ENCODE peak calls at places on chromosomes 3 and 15, in seven cellular contexts. J is cardiac muscle cell, P is upper lobe of right lung, Y is fibroblast of mammary gland, H is body of pancreas, Q is GM12878, E is Caco-2. C is an unnamed sample.

GRCh38 chr3:110479676-110480075 is 591.9 kb upstream of the NECTIN3 start:
- DNase-seq in Q (no peak), P (no peak), H (no peak), Y (no peak), E (no peak), J (no peak), C (no peak)

GRCh38 chr3:68007621-68008226 is 353.3 kb upstream of the SUCLG2 start:
- DNase-seq in P (no peak), Q (no peak), J (peak), E (no peak), Y (no peak), H (peak), C (no peak)

GRCh38 chr3:30146978-30147377 is 459.4 kb upstream of the TGFBR2 start:
- DNase-seq in H (no peak), Q (no peak), J (no peak), P (no peak), E (no peak), Y (no peak), C (no peak)

GRCh38 chr15:91385301-91385700 is 285.2 kb downstream of the SV2B start:
- DNase-seq in J (no peak), Q (no peak), Y (peak), H (no peak), E (no peak), P (no peak), C (no peak)

GRCh38 chr15:40746916-40747418 is 8.1 kb downstream of the RMDN3 start:
- DNase-seq in Q (no peak), P (no peak), J (no peak), H (no peak), E (no peak), Y (peak), C (no peak)

GRCh38 chr3:59456852-59457485 is 407.1 kb upstream of the CFAP20DC start:
- DNase-seq in P (no peak), Y (no peak), E (no peak), H (no peak), J (no peak), Q (peak), C (no peak)

GRCh38 chr3:50474717-50475116 is 28.7 kb downstream of the CACNA2D2 start:
- DNase-seq in P (no peak), Q (no peak), Y (peak), J (no peak), H (no peak), E (no peak), C (no peak)

GRCh38 chr3:184557348-184557950 is 4.1 kb upstream of the EPHB3 start:
- DNase-seq in Y (no peak), H (no peak), E (no peak), Q (no peak), P (no peak), J (no peak), C (no peak)

GRCh38 chr3:43995078-43995928 is 246.4 kb upstream of the TOPAZ1 start:
- DNase-seq in J (peak), Y (peak), P (no peak), H (no peak), Q (no peak), E (no peak), C (peak)

GRCh38 chr3:51390600-51391074 is 448 bp upstream of the RBM15B start:
- DNase-seq in H (peak), E (no peak), Y (no peak), J (no peak), P (no peak), Q (no peak), C (no peak)

GRCh38 chr3:172332256-172333041 is 115.8 kb downstream of the GHSR start:
- DNase-seq in H (peak), Q (no peak), P (no peak), E (peak), Y (peak), J (peak), C (peak)

GRCh38 chr3:107416886-107417285 is 39.6 kb downstream of the CCDC54 start:
- DNase-seq in E (no peak), Y (peak), H (no peak), P (no peak), J (no peak), Q (no peak), C (no peak)

GRCh38 chr15:47443839-47444238 is 273.5 kb upstream of the SEMA6D start:
- DNase-seq in Y (peak), Q (no peak), E (no peak), J (no peak), H (no peak), P (no peak), C (no peak)

GRCh38 chr3:129117134-129117533 is 4.5 kb downstream of the RAB43 start:
- DNase-seq in P (no peak), Q (no peak), J (no peak), E (no peak), H (no peak), Y (no peak), C (no peak)

GRCh38 chr15:66387176-66388056 is 704 bp downstream of the MAP2K1 start:
- DNase-seq in E (peak), P (peak), Q (no peak), H (peak), Y (peak), J (peak), C (peak)

GRCh38 chr3:194158942-194159439 is 23.0 kb downstream of the HES1 start:
- DNase-seq in Q (no peak), J (no peak), P (no peak), E (no peak), H (peak), Y (no peak), C (peak)

GRCh38 chr15:29919380-29919881 is 97.2 kb upstream of the TJP1 start:
- DNase-seq in P (no peak), Y (no peak), J (no peak), E (no peak), H (no peak), Q (no peak), C (no peak)

GRCh38 chr3:66200147-66200546 is 20.7 kb upstream of the SLC25A26 start:
- DNase-seq in H (no peak), E (no peak), Q (no peak), P (no peak), Y (no peak), J (no peak), C (no peak)

GRCh38 chr3:34106879-34107278 is 308.4 kb downstream of the PDCD6IP start:
- DNase-seq in P (no peak), E (no peak), H (no peak), Y (no peak), J (peak), Q (peak), C (no peak)

GRCh38 chr3:194270627-194271458 is 80.3 kb downstream of the CPN2 start:
- DNase-seq in P (peak), Y (peak), E (peak), H (peak), J (peak), Q (no peak), C (peak)

GRCh38 chr3:195194559-195195161 is 76.3 kb downstream of the XXYLT1 start:
- DNase-seq in P (no peak), H (no peak), J (no peak), E (no peak), Y (no peak), Q (no peak), C (no peak)

GRCh38 chr3:53255775-53256703 is at the start of gene TKT:
- DNase-seq in P (peak), J (peak), Y (peak), E (peak), H (peak), Q (peak), C (peak)

GRCh38 chr3:58646503-58646902 is 20.1 kb downstream of the FAM3D start:
- DNase-seq in E (no peak), Y (no peak), J (no peak), Q (no peak), H (no peak), P (no peak), C (peak)

GRCh38 chr3:130699765-130700164 is 46.9 kb downstream of the PIK3R4 start:
- DNase-seq in P (no peak), J (peak), Q (no peak), Y (peak), H (no peak), E (no peak), C (no peak)

GRCh38 chr15:74385442-74386132 is 18.1 kb upstream of the CYP11A1 start:
- DNase-seq in Y (no peak), H (no peak), P (no peak), J (no peak), Q (no peak), E (no peak), C (no peak)

GRCh38 chr3:12689997-12690711 is 26.2 kb upstream of the RAF1 start:
- DNase-seq in H (no peak), Y (no peak), P (no peak), E (no peak), J (no peak), Q (no peak), C (no peak)

GRCh38 chr3:159802864-159803263 is 185.8 kb upstream of the IL12A start:
- DNase-seq in Q (no peak), H (no peak), J (no peak), Y (no peak), E (no peak), P (no peak), C (no peak)

GRCh38 chr3:159803444-159803843 is 185.2 kb upstream of the IL12A start:
- DNase-seq in J (no peak), Y (no peak), P (no peak), Q (no peak), E (no peak), H (no peak), C (no peak)

GRCh38 chr3:159805411-159805772 is 183.2 kb upstream of the IL12A start:
- DNase-seq in Y (no peak), H (no peak), Q (no peak), J (no peak), E (no peak), P (no peak), C (no peak)

GRCh38 chr3:159806412-159806811 is 182.2 kb upstream of the IL12A start:
- DNase-seq in E (no peak), Q (no peak), Y (no peak), H (no peak), P (no peak), J (no peak), C (no peak)

GRCh38 chr3:159804726-159805410 is 183.8 kb upstream of the IL12A start:
- DNase-seq in J (peak), Q (no peak), P (no peak), E (peak), Y (peak), H (peak), C (peak)
- H3K4me3 ChIP-seq in J (no peak), Q (no peak), P (no peak), E (no peak), Y (no peak), H (no peak), C (no peak)

DNA sequence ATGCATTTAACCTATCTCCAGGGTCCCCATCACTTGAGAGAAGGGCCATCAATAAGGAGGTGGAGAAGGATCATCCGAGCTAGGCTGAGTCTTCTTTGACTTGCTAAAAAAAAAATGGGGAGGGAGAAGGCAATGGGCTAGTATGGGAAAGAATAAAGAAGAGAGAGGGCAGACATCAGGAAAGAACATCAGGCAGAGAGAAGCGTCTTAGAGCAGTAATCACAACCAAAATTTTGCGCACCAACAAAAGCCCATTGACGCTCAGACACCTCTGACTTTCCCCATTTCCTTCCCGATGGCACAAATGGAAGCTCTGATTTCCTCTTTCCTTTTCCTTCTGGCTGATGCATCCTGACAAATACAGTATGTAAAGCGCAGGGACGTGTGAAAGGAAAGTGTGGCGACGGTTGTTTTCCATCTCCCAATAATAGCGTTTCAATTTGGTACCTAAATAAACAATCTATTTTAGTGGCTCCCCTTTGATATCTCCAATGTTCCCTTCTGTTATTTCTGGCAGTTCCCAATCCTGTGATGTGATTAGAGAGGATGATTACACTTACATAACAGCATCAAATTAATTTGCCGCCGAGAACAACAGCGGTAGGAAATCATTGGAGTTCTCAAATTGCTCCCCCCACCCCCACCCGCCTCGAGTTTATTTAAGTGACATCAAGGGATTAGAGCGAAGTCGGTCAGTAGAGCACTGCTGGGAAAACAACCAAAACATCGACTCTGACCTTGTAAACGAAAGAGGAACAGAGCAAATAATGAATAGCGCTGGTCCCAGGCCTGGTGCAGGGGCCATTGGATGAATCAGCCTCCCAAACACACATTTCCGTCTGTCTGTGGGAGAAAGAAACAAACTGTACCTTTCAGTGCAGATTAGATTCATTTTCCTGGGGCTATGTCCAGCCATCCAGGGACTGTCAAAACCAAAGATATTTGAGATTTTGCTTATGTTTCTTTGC is 273.3 kb upstream of the ICE2 start:
- DNase-seq in E (no peak), H (peak), Y (peak), J (no peak), Q (no peak), P (no peak), C (peak)
- H3K4me3 ChIP-seq in E (no peak), H (no peak), Y (no peak), J (no peak), Q (no peak), P (no peak), C (no peak)

GRCh38 chr3:21750831-21751391 is at the start of gene ZNF385D:
- DNase-seq in J (peak), Y (peak), E (no peak), Q (no peak), P (peak), H (peak), C (peak)
- H3K4me3 ChIP-seq in J (peak), Y (peak), E (no peak), Q (no peak), P (peak), H (no peak), C (no peak)

DNA sequence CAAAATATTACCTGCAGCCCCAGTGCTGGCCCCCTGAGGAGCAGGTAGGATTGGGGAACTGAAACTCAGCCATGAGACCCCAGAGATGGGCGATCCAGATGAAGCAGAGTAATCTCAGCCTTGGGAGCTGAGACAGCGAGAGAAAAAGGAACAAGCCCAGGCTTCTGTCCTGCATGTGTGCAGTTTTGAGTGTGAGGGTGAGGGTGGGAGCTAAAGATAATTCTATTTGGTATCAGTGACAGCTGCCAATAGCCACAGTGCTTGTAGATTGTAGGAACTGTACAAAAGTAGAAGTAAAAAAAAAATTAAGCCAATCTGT is 5.9 kb downstream of the ATP8B4 start:
- DNase-seq in H (no peak), J (no peak), P (no peak), Y (no peak), Q (no peak), E (no peak), C (no peak)
- H3K4me3 ChIP-seq in H (no peak), J (no peak), P (peak), Y (no peak), Q (no peak), E (no peak), C (no peak)

DNA sequence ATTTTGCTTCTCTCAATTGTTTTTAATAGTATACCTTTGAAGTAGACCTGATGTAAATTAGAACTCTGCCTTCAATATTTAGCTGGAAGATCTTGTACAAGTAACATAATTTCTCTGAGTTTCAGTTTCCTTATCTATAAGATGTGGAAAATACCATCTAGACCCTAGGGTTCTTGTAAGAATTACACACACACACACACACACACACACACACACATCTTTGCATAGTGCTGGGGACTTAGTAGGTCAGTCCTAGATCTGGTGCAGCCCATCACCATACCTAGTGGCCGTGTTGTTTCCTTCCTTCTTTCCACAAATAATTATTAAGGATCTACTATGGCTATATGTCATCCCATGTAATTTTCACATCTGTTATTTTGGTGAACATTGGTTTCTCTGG is 11.0 kb downstream of the TRAT1 start:
- DNase-seq in E (no peak), Q (no peak), P (no peak), H (no peak), Y (no peak), J (no peak), C (no peak)
- H3K4me3 ChIP-seq in E (no peak), Q (no peak), P (no peak), H (no peak), Y (no peak), J (no peak), C (no peak)

GRCh38 chr3:46960801-46961200 is 15.7 kb downstream of the CCDC12 start:
- DNase-seq in H (no peak), Y (no peak), J (no peak), Q (no peak), E (no peak), P (no peak), C (no peak)
- H3K4me3 ChIP-seq in H (no peak), Y (no peak), J (no peak), Q (no peak), E (no peak), P (no peak), C (no peak)

GRCh38 chr15:63402498-63403253 is 21.0 kb upstream of the CA12 start:
- DNase-seq in P (no peak), H (no peak), Y (peak), J (peak), Q (no peak), E (no peak), C (no peak)

GRCh38 chr15:63403254-63403945 is 21.8 kb upstream of the CA12 start:
- DNase-seq in H (no peak), E (no peak), Q (no peak), Y (no peak), J (no peak), P (no peak), C (no peak)

GRCh38 chr15:63407612-63408011 is 26.0 kb upstream of the CA12 start:
- DNase-seq in J (no peak), H (peak), E (no peak), P (no peak), Y (no peak), Q (no peak), C (no peak)

GRCh38 chr15:63405683-63406456 is 24.2 kb upstream of the CA12 start:
- DNase-seq in P (no peak), J (no peak), H (no peak), Y (no peak), E (no peak), Q (no peak), C (no peak)

DNA sequence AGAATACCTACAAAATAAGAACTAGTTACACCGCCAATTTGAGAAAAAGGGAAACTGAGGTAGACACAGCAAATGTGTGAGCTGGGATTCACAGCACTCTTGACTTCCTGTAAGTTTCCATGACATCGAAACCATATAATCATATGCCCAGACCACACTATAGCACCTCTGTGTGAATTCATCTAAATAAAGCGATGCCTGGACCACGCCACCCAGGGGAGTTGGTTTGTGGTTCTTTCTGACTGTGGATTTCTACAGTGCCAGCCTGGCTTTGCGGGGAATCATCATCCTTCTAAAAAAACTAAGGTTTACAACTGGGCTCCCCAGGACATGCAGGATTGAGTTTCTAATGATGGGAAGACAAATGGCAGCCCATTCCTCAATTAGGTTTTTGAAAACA is 23.5 kb upstream of the CA12 start:
- DNase-seq in J (no peak), Y (no peak), H (no peak), Q (no peak), E (no peak), P (no peak), C (no peak)
- H3K4me3 ChIP-seq in J (no peak), Y (no peak), H (no peak), Q (no peak), E (no peak), P (no peak), C (no peak)

DNA sequence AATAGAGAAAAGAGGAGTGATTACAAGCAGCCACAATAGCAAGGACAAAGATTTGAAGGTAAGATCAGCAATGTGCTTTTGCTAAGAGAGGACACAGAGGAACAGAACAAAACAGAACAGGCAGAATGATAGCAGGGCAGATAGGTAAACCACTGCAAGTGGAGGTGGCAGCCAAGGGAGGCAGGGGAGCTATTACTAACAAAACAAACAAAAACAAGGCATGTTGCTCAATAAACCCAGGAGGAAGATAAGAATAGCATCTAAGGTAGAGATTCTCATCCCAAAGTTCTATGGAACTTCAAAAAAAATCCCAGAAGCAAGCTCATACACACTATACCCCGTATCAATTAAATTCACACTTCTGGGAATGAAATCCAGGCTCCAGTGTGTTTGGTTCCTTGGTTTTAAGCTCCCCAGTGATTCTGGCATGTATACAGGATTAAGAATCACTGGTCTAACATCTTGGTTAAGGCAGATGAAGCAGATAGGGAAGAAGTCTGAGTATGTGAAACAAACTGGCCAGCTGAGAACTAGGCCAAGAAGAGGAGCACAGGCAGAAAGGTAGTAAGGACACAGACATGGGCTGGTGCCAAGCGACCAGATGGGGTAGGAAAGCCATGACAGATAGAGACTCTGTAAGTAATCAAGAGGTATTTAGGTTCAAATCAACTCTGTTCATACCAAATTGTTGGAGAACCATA is 189.2 kb downstream of the DTWD1 start:
- DNase-seq in P (no peak), J (no peak), Y (no peak), Q (no peak), E (no peak), H (peak), C (no peak)
- H3K4me3 ChIP-seq in P (no peak), J (no peak), Y (no peak), Q (no peak), E (no peak), H (no peak), C (no peak)